ENCODE peak calls at places on chromosome 6, in six cellular contexts. I is HCT116, E is PC-3, G is H9, T is IMR-90, P is GM12878. B is an unnamed sample.

GRCh38 chr6:8589941-8590676 is 154.8 kb upstream of the SLC35B3 start:
- DNase-seq in P (no peak), G (peak), T (no peak), I (peak), E (peak), B (no peak)

GRCh38 chr6:144217797-144218196 is 67.3 kb upstream of the UTRN start:
- DNase-seq in I (no peak), E (no peak), G (no peak), T (no peak), P (no peak), B (no peak)

GRCh38 chr6:81401970-81402690 is 350.4 kb downstream of the TENT5A start:
- DNase-seq in E (peak), T (peak), I (no peak), G (no peak), P (no peak), B (peak)

GRCh38 chr6:158008894-158009891 is 27.5 kb downstream of the SYNJ2 start:
- DNase-seq in E (peak), I (no peak), G (no peak), T (peak), P (no peak), B (peak)

GRCh38 chr6:108115598-108116058 is 41.1 kb upstream of the OSTM1 start:
- DNase-seq in T (peak), E (peak), I (peak), G (peak), P (no peak), B (no peak)

GRCh38 chr6:149464411-149464810 is 20.4 kb downstream of the ZC3H12D start:
- DNase-seq in I (no peak), T (no peak), E (no peak), G (no peak), P (no peak), B (no peak)

GRCh38 chr6:163529605-163530004 is 115.1 kb downstream of the QKI start:
- DNase-seq in I (no peak), E (peak), G (no peak), P (no peak), T (peak), B (peak)

GRCh38 chr6:158040804-158041347 is 59.2 kb downstream of the SYNJ2 start:
- DNase-seq in P (no peak), E (no peak), G (no peak), I (no peak), T (peak), B (peak)

GRCh38 chr6:62445521-62445920 is 159.5 kb upstream of the KHDRBS2 start:
- DNase-seq in T (no peak), I (no peak), G (no peak), E (no peak), P (no peak), B (no peak)

GRCh38 chr6:14396826-14397517 is 279.4 kb downstream of the CD83 start:
- DNase-seq in E (peak), P (no peak), I (no peak), T (peak), G (peak), B (peak)

GRCh38 chr6:73941892-73942291 is 245.9 kb downstream of the CD109 start:
- DNase-seq in I (no peak), T (peak), G (no peak), E (no peak), P (no peak), B (no peak)

GRCh38 chr6:27293436-27294152 is 18.5 kb downstream of the POM121L2 start:
- DNase-seq in G (peak), T (peak), I (peak), E (peak), P (no peak), B (peak)

GRCh38 chr6:80530096-80530495 is 423.6 kb downstream of the BCKDHB start:
- DNase-seq in G (no peak), T (no peak), P (no peak), E (no peak), I (no peak), B (no peak)

GRCh38 chr6:26249709-26249958 is 115.4 kb upstream of the BTN3A2 start:
- DNase-seq in E (no peak), G (no peak), P (peak), T (no peak), I (no peak), B (no peak)

GRCh38 chr6:141421378-141421777 is 711.3 kb upstream of the GJE1 start:
- DNase-seq in I (peak), P (no peak), T (peak), G (no peak), E (peak), B (peak)

GRCh38 chr6:128508588-128509296 is 11.7 kb downstream of the PTPRK start:
- DNase-seq in I (peak), G (no peak), T (peak), P (no peak), E (peak), B (peak)

DNA sequence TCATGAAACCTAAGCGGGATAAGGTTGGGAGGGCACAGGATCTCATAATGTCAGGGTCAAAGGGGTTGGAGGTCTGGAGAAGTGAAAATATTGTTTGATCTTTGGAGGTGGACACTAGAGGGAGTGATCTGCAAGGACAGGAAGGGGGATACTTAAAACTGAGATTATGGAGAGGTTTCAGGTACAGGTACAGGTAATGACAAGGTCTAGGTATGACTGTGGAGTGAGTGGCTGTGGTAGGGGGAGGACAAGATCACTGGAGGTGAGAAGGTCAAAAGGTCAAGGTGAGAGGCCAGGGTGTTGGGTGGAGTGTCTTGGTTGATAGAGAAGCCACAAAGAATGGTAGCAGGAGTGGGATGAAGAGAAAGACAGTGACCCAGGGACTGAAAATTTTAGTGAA is 16.8 kb upstream of the NOTCH4 start:
- DNase-seq in E (peak), P (no peak), T (no peak), I (no peak), G (no peak), B (no peak)
- TF ChIP-seq CTCF in E (peak), P (no peak), T (no peak), I (peak), G (no peak), B (no peak)

DNA sequence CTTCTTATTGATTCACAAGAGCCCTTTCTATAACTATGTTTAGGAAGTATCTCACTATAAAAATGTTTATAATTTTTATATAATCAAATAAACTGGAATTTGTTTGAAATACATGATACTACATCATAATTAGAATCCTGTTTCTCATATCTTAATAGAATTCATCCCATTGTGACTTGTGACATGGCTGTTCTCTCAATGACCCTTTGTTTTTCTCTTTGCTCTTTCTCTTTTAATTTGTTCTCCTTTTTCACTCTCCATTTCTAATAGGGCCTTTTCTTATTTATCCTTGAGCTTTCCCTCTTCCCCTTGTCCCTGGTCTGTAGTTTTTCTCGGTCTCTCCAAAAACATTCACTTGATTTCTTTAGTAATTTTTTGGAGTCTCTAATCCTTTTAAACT is 111.3 kb downstream of the ADGRB3 start:
- DNase-seq in G (no peak), I (no peak), E (no peak), P (no peak), T (no peak), B (no peak)
- H2AFZ ChIP-seq in G (no peak), I (no peak), E (no peak), P (no peak), T (no peak), B (no peak)

GRCh38 chr6:37814374-37814773 is 5.2 kb upstream of the ZFAND3 start:
- DNase-seq in I (no peak), E (no peak), G (no peak), P (no peak), T (no peak), B (no peak)
- H3K9ac ChIP-seq in I (no peak), E (no peak), G (no peak), P (no peak), T (no peak), B (no peak)

GRCh38 chr6:18997375-18997826 is 610.3 kb downstream of the RNF144B start:
- DNase-seq in I (peak), G (peak), T (peak), E (peak), P (no peak), B (peak)
- TF ChIP-seq CTCF in I (peak), G (peak), T (peak), E (peak), P (peak), B (peak)

GRCh38 chr6:35970181-35970580 is 49.3 kb upstream of the SRPK1 start:
- DNase-seq in E (peak), I (no peak), P (no peak), G (no peak), T (peak), B (peak)
- H2AFZ ChIP-seq in E (peak), I (no peak), P (no peak), G (no peak), T (peak), B (peak)

DNA sequence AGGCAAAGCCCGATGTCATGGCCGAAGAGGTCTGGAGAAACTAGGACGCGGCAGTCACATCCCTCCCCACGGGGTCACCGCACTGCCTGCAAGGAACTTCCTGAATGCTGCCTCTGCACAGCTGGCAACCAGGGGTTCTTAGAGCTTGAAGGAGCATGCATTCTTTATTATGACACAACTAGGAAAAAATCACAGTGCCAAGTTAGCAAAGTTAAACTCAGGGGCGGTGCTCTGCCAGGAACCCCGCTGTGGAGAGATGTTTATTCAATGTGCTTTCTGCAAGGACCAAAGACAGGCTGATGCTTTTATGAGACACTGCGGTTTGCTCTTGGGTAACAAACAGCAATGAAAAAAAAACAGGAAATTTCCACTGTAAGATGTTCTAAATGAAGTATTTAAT is 287.3 kb upstream of the FOXQ1 start:
- DNase-seq in T (peak), I (no peak), E (peak), P (no peak), G (no peak), B (peak)
- H3K9ac ChIP-seq in T (no peak), I (no peak), E (no peak), P (no peak), G (no peak), B (no peak)

GRCh38 chr6:133630651-133631050 is 258.3 kb upstream of the TCF21 start:
- DNase-seq in E (no peak), P (no peak), T (no peak), I (no peak), G (no peak), B (peak)

GRCh38 chr6:133632906-133633305 is 256.0 kb upstream of the TCF21 start:
- DNase-seq in P (no peak), I (no peak), E (no peak), G (no peak), T (no peak), B (no peak)

GRCh38 chr6:133634474-133634873 is 254.4 kb upstream of the TCF21 start:
- DNase-seq in E (no peak), I (no peak), G (no peak), T (no peak), P (no peak), B (no peak)

GRCh38 chr6:133632206-133632605 is 256.7 kb upstream of the TCF21 start:
- DNase-seq in P (no peak), E (peak), I (no peak), G (no peak), T (peak), B (peak)

GRCh38 chr6:133631421-133631820 is 257.5 kb upstream of the TCF21 start:
- DNase-seq in I (no peak), G (no peak), P (no peak), E (peak), T (peak), B (peak)
- TF ChIP-seq CTCF in I (no peak), G (no peak), P (no peak), E (no peak), T (peak), B (peak)

GRCh38 chr6:155418017-155418749 is 37.5 kb downstream of the NOX3 start:
- DNase-seq in T (peak), P (peak), E (no peak), I (no peak), G (no peak), B (peak)
- H2AFZ ChIP-seq in T (peak), P (peak), E (peak), I (no peak), G (peak), B (peak)

GRCh38 chr6:19465760-19466159 is 371.4 kb upstream of the ID4 start:
- DNase-seq in E (peak), P (no peak), T (peak), G (no peak), I (no peak), B (peak)
- H3K9ac ChIP-seq in E (peak), P (no peak), T (no peak), G (no peak), I (no peak), B (peak)

GRCh38 chr6:19892250-19892649 is 55.1 kb downstream of the ID4 start:
- DNase-seq in E (peak), T (no peak), G (no peak), I (peak), P (no peak), B (no peak)

GRCh38 chr6:19896580-19897010 is 59.4 kb downstream of the ID4 start:
- DNase-seq in T (no peak), E (peak), G (no peak), P (no peak), I (no peak), B (no peak)

GRCh38 chr6:19895866-19896579 is 58.9 kb downstream of the ID4 start:
- DNase-seq in E (peak), I (no peak), G (no peak), T (no peak), P (no peak), B (no peak)

GRCh38 chr6:19891446-19891845 is 54.3 kb downstream of the ID4 start:
- DNase-seq in E (no peak), P (no peak), T (no peak), I (no peak), G (no peak), B (no peak)
- TF ChIP-seq CTCF in E (no peak), P (no peak), T (no peak), I (no peak), G (no peak), B (no peak)